ENCODE peak calls at places on chromosomes 2 and 18, in ten cellular contexts. One of them, this sample, is unnamed.

GRCh38 chr2:200466703-200467418 is 43.0 kb downstream of the KCTD18 start:
- DNase-seq in AG09309: peak
- DNase-seq in thoracic aorta: no peak
- DNase-seq in mucosa of descending colon: no peak
- DNase-seq in PC-9: no peak
- DNase-seq in left ventricle myocardium inferior: no peak
- DNase-seq in brain microvascular endothelial cell: no peak
- DNase-seq in cardiac fibroblast: peak
- DNase-seq in psoas muscle: peak
- DNase-seq in fibroblast of pulmonary artery: peak
- DNase-seq in this sample: no peak

GRCh38 chr2:113158884-113159553 is 14.8 kb upstream of the PSD4 start:
- DNase-seq in thoracic aorta: no peak
- DNase-seq in brain microvascular endothelial cell: no peak
- DNase-seq in psoas muscle: no peak
- DNase-seq in fibroblast of pulmonary artery: no peak
- DNase-seq in cardiac fibroblast: peak
- DNase-seq in PC-9: no peak
- DNase-seq in AG09309: no peak
- DNase-seq in mucosa of descending colon: no peak
- DNase-seq in left ventricle myocardium inferior: no peak
- DNase-seq in this sample: no peak

GRCh38 chr2:36578343-36579296 is 19.3 kb downstream of the FEZ2 start:
- DNase-seq in thoracic aorta: no peak
- DNase-seq in psoas muscle: no peak
- DNase-seq in brain microvascular endothelial cell: no peak
- DNase-seq in fibroblast of pulmonary artery: no peak
- DNase-seq in cardiac fibroblast: no peak
- DNase-seq in left ventricle myocardium inferior: no peak
- DNase-seq in mucosa of descending colon: no peak
- DNase-seq in AG09309: no peak
- DNase-seq in PC-9: no peak
- DNase-seq in this sample: no peak

GRCh38 chr2:159150208-159150607 is 136.3 kb downstream of the WDSUB1 start:
- DNase-seq in brain microvascular endothelial cell: no peak
- DNase-seq in psoas muscle: no peak
- DNase-seq in left ventricle myocardium inferior: no peak
- DNase-seq in AG09309: no peak
- DNase-seq in thoracic aorta: no peak
- DNase-seq in fibroblast of pulmonary artery: peak
- DNase-seq in PC-9: no peak
- DNase-seq in mucosa of descending colon: no peak
- DNase-seq in cardiac fibroblast: peak
- DNase-seq in this sample: no peak

GRCh38 chr2:8872821-8873432 is 35.5 kb upstream of the KIDINS220 start:
- DNase-seq in cardiac fibroblast: peak
- DNase-seq in psoas muscle: no peak
- DNase-seq in AG09309: peak
- DNase-seq in fibroblast of pulmonary artery: peak
- DNase-seq in brain microvascular endothelial cell: peak
- DNase-seq in left ventricle myocardium inferior: no peak
- DNase-seq in thoracic aorta: no peak
- DNase-seq in PC-9: peak
- DNase-seq in mucosa of descending colon: no peak
- DNase-seq in this sample: no peak

GRCh38 chr18:74524097-74524496 is 10.2 kb upstream of the CNDP1 start:
- DNase-seq in AG09309: no peak
- DNase-seq in psoas muscle: no peak
- DNase-seq in cardiac fibroblast: no peak
- DNase-seq in mucosa of descending colon: peak
- DNase-seq in left ventricle myocardium inferior: no peak
- DNase-seq in fibroblast of pulmonary artery: no peak
- DNase-seq in PC-9: no peak
- DNase-seq in thoracic aorta: no peak
- DNase-seq in brain microvascular endothelial cell: no peak
- DNase-seq in this sample: no peak

GRCh38 chr2:3665886-3666612 is 8.0 kb downstream of the ALLC start:
- DNase-seq in fibroblast of pulmonary artery: no peak
- DNase-seq in brain microvascular endothelial cell: no peak
- DNase-seq in PC-9: no peak
- DNase-seq in cardiac fibroblast: no peak
- DNase-seq in thoracic aorta: no peak
- DNase-seq in psoas muscle: no peak
- DNase-seq in AG09309: no peak
- DNase-seq in mucosa of descending colon: no peak
- DNase-seq in left ventricle myocardium inferior: no peak
- DNase-seq in this sample: no peak

GRCh38 chr2:20448246-20449046 is 1.6 kb downstream of the RHOB start:
- DNase-seq in mucosa of descending colon: no peak
- DNase-seq in brain microvascular endothelial cell: no peak
- DNase-seq in psoas muscle: peak
- DNase-seq in fibroblast of pulmonary artery: peak
- DNase-seq in AG09309: no peak
- DNase-seq in thoracic aorta: no peak
- DNase-seq in left ventricle myocardium inferior: no peak
- DNase-seq in cardiac fibroblast: peak
- DNase-seq in PC-9: no peak
- DNase-seq in this sample: no peak

DNA sequence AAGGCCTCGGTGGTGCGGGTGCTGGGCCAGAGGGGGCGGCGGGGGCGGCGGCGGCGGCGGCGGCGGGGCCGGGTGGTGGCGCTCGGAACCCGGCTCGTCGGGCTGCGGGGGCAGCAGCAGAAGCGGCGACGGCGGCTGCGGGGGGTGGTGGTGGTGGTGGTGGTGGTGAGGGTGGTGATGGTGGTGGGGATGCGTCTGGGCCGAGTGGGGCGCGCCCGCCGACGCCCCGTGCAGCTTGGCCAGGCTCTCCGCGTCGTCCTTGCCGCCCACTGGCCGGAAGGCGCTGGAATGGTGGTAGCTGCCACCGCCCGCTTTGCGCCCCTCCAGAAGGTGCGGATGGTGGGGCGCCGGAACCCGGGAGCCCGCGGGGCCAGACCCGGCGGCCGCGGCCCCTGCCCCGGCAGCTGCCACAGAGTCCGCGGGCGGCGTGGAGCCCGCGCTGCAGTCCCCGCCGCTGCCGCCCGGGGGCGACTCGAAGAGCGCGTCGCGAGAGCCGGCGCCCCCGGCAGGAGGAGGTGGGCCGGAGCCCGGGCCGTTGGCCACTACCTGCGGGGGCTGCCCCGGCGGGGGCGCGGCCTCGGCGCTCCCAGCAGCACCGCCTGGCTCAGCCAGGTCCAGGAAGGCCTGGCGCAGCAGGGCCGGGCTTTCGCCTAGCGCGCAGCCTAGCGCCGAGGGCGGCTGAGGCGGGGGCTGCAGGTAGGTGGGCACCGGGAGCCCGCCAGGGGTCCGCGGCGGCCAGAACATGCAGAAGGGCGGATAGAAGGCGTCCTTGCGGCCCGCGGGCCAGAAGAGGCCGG is 4.2 kb downstream of the SKOR2 start:
- DNase-seq in AG09309: no peak
- DNase-seq in brain microvascular endothelial cell: no peak
- DNase-seq in left ventricle myocardium inferior: no peak
- DNase-seq in mucosa of descending colon: no peak
- DNase-seq in thoracic aorta: no peak
- DNase-seq in fibroblast of pulmonary artery: no peak
- DNase-seq in PC-9: no peak
- DNase-seq in psoas muscle: no peak
- DNase-seq in cardiac fibroblast: no peak
- DNase-seq in this sample: no peak
- TF ChIP-seq CTCF in AG09309: no peak
- TF ChIP-seq CTCF in brain microvascular endothelial cell: peak
- TF ChIP-seq CTCF in left ventricle myocardium inferior: peak
- TF ChIP-seq CTCF in mucosa of descending colon: no peak
- TF ChIP-seq CTCF in thoracic aorta: no peak
- TF ChIP-seq CTCF in fibroblast of pulmonary artery: no peak
- TF ChIP-seq CTCF in PC-9: no peak
- TF ChIP-seq CTCF in psoas muscle: peak
- TF ChIP-seq CTCF in cardiac fibroblast: peak
- TF ChIP-seq CTCF in this sample: peak

DNA sequence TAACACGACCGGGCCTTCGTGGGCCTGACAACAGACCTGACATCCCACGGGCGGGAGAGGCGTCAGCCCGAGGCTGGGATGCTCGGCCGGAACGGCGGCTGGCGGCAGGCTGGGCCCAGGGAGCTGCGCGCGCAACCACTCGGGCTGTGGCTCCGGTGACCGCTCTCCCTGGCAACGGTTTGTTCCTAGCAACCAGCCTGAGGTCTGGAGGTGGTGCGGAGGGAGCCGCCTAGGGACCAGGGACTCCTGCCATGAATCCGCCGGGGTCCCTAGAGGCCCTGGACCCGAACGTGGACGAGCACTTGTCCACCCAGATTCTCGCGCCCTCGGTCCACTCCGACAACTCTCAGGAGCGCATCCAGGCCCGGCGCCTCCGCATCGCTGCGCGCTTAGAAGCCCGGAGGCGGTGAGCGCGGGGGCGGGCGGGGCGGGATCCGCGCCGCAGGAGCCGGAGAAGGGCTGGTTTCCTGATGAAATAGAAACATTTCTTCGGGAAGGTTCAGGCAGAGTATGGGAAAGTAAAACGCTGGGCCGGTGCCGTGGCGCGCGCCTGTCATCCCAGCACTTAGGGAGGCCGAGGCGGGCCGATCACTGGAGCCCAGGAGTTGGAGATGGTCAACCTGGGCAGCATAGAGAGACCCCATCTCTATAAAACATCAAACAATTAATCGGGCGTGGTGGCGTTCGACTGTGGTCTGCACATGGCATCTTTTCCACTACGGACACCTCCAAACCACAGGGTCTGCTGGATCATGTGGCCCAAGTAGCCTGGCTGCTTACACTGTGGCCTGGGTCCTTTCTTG is at the start of gene DRC1:
- DNase-seq in brain microvascular endothelial cell: peak
- DNase-seq in psoas muscle: peak
- DNase-seq in PC-9: peak
- DNase-seq in left ventricle myocardium inferior: peak
- DNase-seq in cardiac fibroblast: peak
- DNase-seq in mucosa of descending colon: peak
- DNase-seq in fibroblast of pulmonary artery: peak
- DNase-seq in thoracic aorta: peak
- DNase-seq in AG09309: peak
- DNase-seq in this sample: peak
- TF ChIP-seq CTCF in brain microvascular endothelial cell: peak
- TF ChIP-seq CTCF in psoas muscle: no peak
- TF ChIP-seq CTCF in PC-9: no peak
- TF ChIP-seq CTCF in left ventricle myocardium inferior: no peak
- TF ChIP-seq CTCF in cardiac fibroblast: no peak
- TF ChIP-seq CTCF in mucosa of descending colon: no peak
- TF ChIP-seq CTCF in fibroblast of pulmonary artery: no peak
- TF ChIP-seq CTCF in thoracic aorta: no peak
- TF ChIP-seq CTCF in AG09309: peak
- TF ChIP-seq CTCF in this sample: peak

DNA sequence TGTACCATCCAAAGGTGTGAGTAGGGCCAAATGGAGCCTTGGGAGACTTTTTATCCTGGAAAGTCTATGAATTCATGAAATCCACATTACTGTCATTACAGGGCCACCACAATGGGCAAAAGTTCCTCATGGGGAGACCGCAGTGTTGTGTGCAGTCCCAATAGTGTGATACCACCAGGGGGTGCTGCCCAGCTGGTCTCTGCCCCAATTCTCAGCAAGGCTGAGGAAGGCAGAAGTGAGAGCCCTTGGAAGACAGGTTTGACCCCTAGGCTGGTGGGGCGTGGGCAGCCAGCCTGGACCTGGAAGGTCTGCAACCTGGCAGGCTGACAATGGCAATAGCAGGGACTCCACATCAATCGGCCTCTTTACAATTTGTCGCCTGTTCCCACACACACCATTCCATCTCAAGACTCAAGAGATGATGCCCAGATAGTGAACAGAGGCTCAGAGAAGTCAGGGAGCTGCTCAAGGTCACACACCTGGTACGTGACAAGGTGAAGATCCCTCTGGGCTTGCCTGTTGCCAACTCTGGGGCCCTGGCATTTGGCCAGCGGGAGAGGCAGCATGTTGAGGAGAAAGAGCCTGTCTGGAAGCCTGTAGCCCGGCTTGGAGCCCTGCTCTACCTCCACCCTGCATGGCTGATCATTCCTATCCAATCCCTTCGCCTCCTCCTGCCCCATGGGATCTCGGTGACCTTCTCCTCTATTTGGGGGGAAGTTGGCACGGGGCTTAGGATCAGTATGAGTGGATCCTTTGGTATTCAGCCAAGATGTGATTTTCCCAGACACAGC is 3.1 kb upstream of the ATOH8 start:
- DNase-seq in brain microvascular endothelial cell: peak
- DNase-seq in fibroblast of pulmonary artery: peak
- DNase-seq in left ventricle myocardium inferior: peak
- DNase-seq in thoracic aorta: no peak
- DNase-seq in mucosa of descending colon: peak
- DNase-seq in cardiac fibroblast: peak
- DNase-seq in PC-9: peak
- DNase-seq in AG09309: no peak
- DNase-seq in psoas muscle: peak
- DNase-seq in this sample: no peak
- TF ChIP-seq CTCF in brain microvascular endothelial cell: peak
- TF ChIP-seq CTCF in fibroblast of pulmonary artery: peak
- TF ChIP-seq CTCF in left ventricle myocardium inferior: peak
- TF ChIP-seq CTCF in thoracic aorta: peak
- TF ChIP-seq CTCF in mucosa of descending colon: peak
- TF ChIP-seq CTCF in cardiac fibroblast: peak
- TF ChIP-seq CTCF in PC-9: peak
- TF ChIP-seq CTCF in AG09309: peak
- TF ChIP-seq CTCF in psoas muscle: peak
- TF ChIP-seq CTCF in this sample: peak

GRCh38 chr2:173397539-173397938 is 42.9 kb downstream of the CDCA7 start:
- DNase-seq in AG09309: no peak
- DNase-seq in PC-9: no peak
- DNase-seq in cardiac fibroblast: no peak
- DNase-seq in left ventricle myocardium inferior: no peak
- DNase-seq in mucosa of descending colon: no peak
- DNase-seq in brain microvascular endothelial cell: no peak
- DNase-seq in thoracic aorta: no peak
- DNase-seq in fibroblast of pulmonary artery: no peak
- DNase-seq in psoas muscle: no peak
- DNase-seq in this sample: no peak

GRCh38 chr2:173401716-173402326 is 47.1 kb downstream of the CDCA7 start:
- DNase-seq in fibroblast of pulmonary artery: no peak
- DNase-seq in AG09309: no peak
- DNase-seq in psoas muscle: no peak
- DNase-seq in PC-9: no peak
- DNase-seq in cardiac fibroblast: peak
- DNase-seq in left ventricle myocardium inferior: no peak
- DNase-seq in thoracic aorta: no peak
- DNase-seq in mucosa of descending colon: no peak
- DNase-seq in brain microvascular endothelial cell: peak
- DNase-seq in this sample: no peak

GRCh38 chr2:173402405-173402974 is 47.8 kb downstream of the CDCA7 start:
- DNase-seq in psoas muscle: peak
- DNase-seq in brain microvascular endothelial cell: peak
- DNase-seq in left ventricle myocardium inferior: peak
- DNase-seq in PC-9: peak
- DNase-seq in mucosa of descending colon: peak
- DNase-seq in fibroblast of pulmonary artery: peak
- DNase-seq in thoracic aorta: peak
- DNase-seq in cardiac fibroblast: peak
- DNase-seq in AG09309: peak
- DNase-seq in this sample: peak

GRCh38 chr2:173399229-173399628 is 44.6 kb downstream of the CDCA7 start:
- DNase-seq in fibroblast of pulmonary artery: no peak
- DNase-seq in cardiac fibroblast: no peak
- DNase-seq in psoas muscle: no peak
- DNase-seq in mucosa of descending colon: no peak
- DNase-seq in PC-9: no peak
- DNase-seq in left ventricle myocardium inferior: no peak
- DNase-seq in AG09309: no peak
- DNase-seq in thoracic aorta: no peak
- DNase-seq in brain microvascular endothelial cell: no peak
- DNase-seq in this sample: no peak

GRCh38 chr2:173400760-173401159 is 46.1 kb downstream of the CDCA7 start:
- DNase-seq in psoas muscle: no peak
- DNase-seq in thoracic aorta: no peak
- DNase-seq in brain microvascular endothelial cell: no peak
- DNase-seq in left ventricle myocardium inferior: no peak
- DNase-seq in AG09309: no peak
- DNase-seq in PC-9: no peak
- DNase-seq in fibroblast of pulmonary artery: peak
- DNase-seq in mucosa of descending colon: no peak
- DNase-seq in cardiac fibroblast: peak
- DNase-seq in this sample: no peak
- TF ChIP-seq CTCF in psoas muscle: no peak
- TF ChIP-seq CTCF in thoracic aorta: no peak
- TF ChIP-seq CTCF in brain microvascular endothelial cell: peak
- TF ChIP-seq CTCF in left ventricle myocardium inferior: no peak
- TF ChIP-seq CTCF in AG09309: peak
- TF ChIP-seq CTCF in PC-9: peak
- TF ChIP-seq CTCF in fibroblast of pulmonary artery: peak
- TF ChIP-seq CTCF in mucosa of descending colon: no peak
- TF ChIP-seq CTCF in cardiac fibroblast: peak
- TF ChIP-seq CTCF in this sample: peak

This sample was measured in retinal pigment epithelial cell.